ENCODE peak calls at places on chromosomes 4 and X, in five cellular contexts. One of them, this sample, is unnamed.

GRCh38 chrX:120334137-120334536 is 22.9 kb upstream of the TMEM255A start:
- DNase-seq in neural crest cell: no peak
- DNase-seq in upper lobe of left lung: no peak
- DNase-seq in left lung: no peak
- DNase-seq in tibial nerve: no peak
- DNase-seq in this sample: no peak

GRCh38 chr4:146333187-146333894 is 119.0 kb downstream of the REELD1 start:
- DNase-seq in neural crest cell: no peak
- DNase-seq in upper lobe of left lung: no peak
- DNase-seq in left lung: no peak
- DNase-seq in tibial nerve: no peak
- DNase-seq in this sample: no peak

GRCh38 chrX:1178580-1179057 is 33.8 kb downstream of the CRLF2 start:
- DNase-seq in neural crest cell: no peak
- DNase-seq in upper lobe of left lung: no peak
- DNase-seq in left lung: no peak
- DNase-seq in tibial nerve: no peak
- DNase-seq in this sample: no peak

GRCh38 chrX:132564026-132564425 is 75.2 kb upstream of the MBNL3 start:
- DNase-seq in neural crest cell: no peak
- DNase-seq in upper lobe of left lung: no peak
- DNase-seq in left lung: no peak
- DNase-seq in tibial nerve: no peak
- DNase-seq in this sample: no peak

GRCh38 chr4:123750044-123750443 is 353.4 kb downstream of the SPRY1 start:
- DNase-seq in neural crest cell: no peak
- DNase-seq in upper lobe of left lung: no peak
- DNase-seq in left lung: no peak
- DNase-seq in tibial nerve: no peak
- DNase-seq in this sample: no peak

GRCh38 chrX:19805054-19805690 is 82.2 kb downstream of the SH3KBP1 start:
- DNase-seq in neural crest cell: no peak
- DNase-seq in upper lobe of left lung: no peak
- DNase-seq in left lung: no peak
- DNase-seq in tibial nerve: no peak
- DNase-seq in this sample: no peak

GRCh38 chr4:39576268-39576667 is 49.0 kb upstream of the UGDH start:
- DNase-seq in neural crest cell: no peak
- DNase-seq in upper lobe of left lung: no peak
- DNase-seq in left lung: no peak
- DNase-seq in tibial nerve: no peak
- DNase-seq in this sample: no peak

GRCh38 chrX:31213941-31214340 is 142.1 kb upstream of the FTHL17 start:
- DNase-seq in neural crest cell: no peak
- DNase-seq in upper lobe of left lung: no peak
- DNase-seq in left lung: no peak
- DNase-seq in tibial nerve: no peak
- DNase-seq in this sample: no peak

GRCh38 chr4:166838975-166839614 is 395.2 kb downstream of the SPOCK3 start:
- DNase-seq in neural crest cell: no peak
- DNase-seq in upper lobe of left lung: no peak
- DNase-seq in left lung: no peak
- DNase-seq in tibial nerve: no peak
- DNase-seq in this sample: no peak

GRCh38 chr4:122826596-122827257 is at the start of gene FGF2:
- DNase-seq in neural crest cell: peak; percentile 59
- DNase-seq in upper lobe of left lung: peak; percentile 26
- DNase-seq in left lung: peak; percentile 84
- DNase-seq in tibial nerve: peak; percentile 54
- DNase-seq in this sample: peak; percentile 94

GRCh38 chr4:168540865-168541607 is 44.2 kb downstream of the PALLD start:
- DNase-seq in neural crest cell: no peak
- DNase-seq in upper lobe of left lung: no peak
- DNase-seq in left lung: no peak
- DNase-seq in tibial nerve: no peak
- DNase-seq in this sample: no peak

GRCh38 chr4:183841001-183841400 is 64.1 kb upstream of the STOX2 start:
- DNase-seq in neural crest cell: no peak
- DNase-seq in upper lobe of left lung: no peak
- DNase-seq in left lung: no peak
- DNase-seq in tibial nerve: no peak
- DNase-seq in this sample: no peak

GRCh38 chr4:184668096-184668495 is 18.6 kb downstream of the PRIMPOL start:
- DNase-seq in neural crest cell: no peak
- DNase-seq in upper lobe of left lung: no peak
- DNase-seq in left lung: no peak
- DNase-seq in tibial nerve: no peak
- DNase-seq in this sample: no peak

GRCh38 chr4:122576261-122577188 is 44.3 kb downstream of the IL21 start:
- DNase-seq in neural crest cell: peak; percentile 10
- DNase-seq in upper lobe of left lung: no peak
- DNase-seq in left lung: no peak
- DNase-seq in tibial nerve: no peak
- DNase-seq in this sample: no peak

GRCh38 chrX:16836371-16836770 is 33.8 kb downstream of the RBBP7 start:
- DNase-seq in neural crest cell: peak; percentile 46
- DNase-seq in upper lobe of left lung: peak; percentile 26
- DNase-seq in left lung: no peak
- DNase-seq in tibial nerve: no peak
- DNase-seq in this sample: no peak
- TF ChIP-seq CTCF in neural crest cell: peak; percentile 65
- TF ChIP-seq CTCF in upper lobe of left lung: peak; percentile 23
- TF ChIP-seq CTCF in left lung: no peak
- TF ChIP-seq CTCF in tibial nerve: peak; percentile 25
- TF ChIP-seq CTCF in this sample: peak; percentile 69

DNA sequence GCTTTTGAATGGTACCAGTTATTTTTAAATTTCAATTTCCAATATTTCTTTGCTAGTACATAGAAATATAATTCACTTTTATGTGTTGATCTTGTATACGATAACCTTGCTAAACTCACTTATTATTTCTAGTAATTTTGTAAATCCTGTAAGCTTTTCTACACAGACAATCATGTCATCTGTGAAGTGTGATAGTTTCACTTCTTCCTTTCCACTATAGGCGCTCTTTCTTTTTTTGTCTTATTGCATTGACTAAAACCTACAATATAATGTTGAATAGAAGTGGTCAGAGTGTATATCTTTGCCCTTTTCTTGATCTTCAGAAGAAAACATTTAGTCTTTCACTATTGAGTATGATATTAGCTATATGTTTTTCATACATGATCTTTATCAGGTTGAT is 76.6 kb downstream of the ZNF182 start:
- DNase-seq in neural crest cell: no peak
- DNase-seq in upper lobe of left lung: no peak
- DNase-seq in left lung: no peak
- DNase-seq in tibial nerve: no peak
- DNase-seq in this sample: no peak
- TF ChIP-seq CTCF in neural crest cell: no peak
- TF ChIP-seq CTCF in upper lobe of left lung: no peak
- TF ChIP-seq CTCF in left lung: no peak
- TF ChIP-seq CTCF in tibial nerve: no peak
- TF ChIP-seq CTCF in this sample: no peak

DNA sequence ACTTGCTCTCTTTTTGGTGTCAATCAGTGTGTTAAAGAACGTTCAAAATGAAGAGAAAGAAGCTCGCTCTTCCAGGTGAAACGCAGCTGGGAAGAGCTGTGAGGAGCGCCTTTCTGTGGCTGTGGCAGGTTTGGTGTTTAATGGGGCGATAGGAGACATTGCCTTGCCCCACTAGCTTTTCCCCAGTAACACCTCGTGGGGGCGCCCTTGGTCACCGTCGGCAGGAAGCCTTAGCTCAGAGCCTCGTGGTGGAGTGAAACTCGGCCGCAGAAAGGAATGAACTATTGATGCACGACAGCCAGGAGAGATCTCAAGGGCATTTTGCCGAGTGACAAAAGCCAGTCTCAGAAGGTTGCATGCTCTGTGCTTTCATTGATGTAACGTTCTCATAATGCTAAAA is 65.1 kb downstream of the GPR143 start:
- DNase-seq in neural crest cell: no peak
- DNase-seq in upper lobe of left lung: no peak
- DNase-seq in left lung: no peak
- DNase-seq in tibial nerve: no peak
- DNase-seq in this sample: peak; percentile 57
- TF ChIP-seq CTCF in neural crest cell: no peak
- TF ChIP-seq CTCF in upper lobe of left lung: no peak
- TF ChIP-seq CTCF in left lung: no peak
- TF ChIP-seq CTCF in tibial nerve: no peak
- TF ChIP-seq CTCF in this sample: no peak

GRCh38 chrX:115373308-115373707 is 83.8 kb downstream of the LUZP4 start:
- DNase-seq in neural crest cell: peak; percentile 47
- DNase-seq in upper lobe of left lung: no peak
- DNase-seq in left lung: no peak
- DNase-seq in tibial nerve: no peak
- DNase-seq in this sample: no peak

DNA sequence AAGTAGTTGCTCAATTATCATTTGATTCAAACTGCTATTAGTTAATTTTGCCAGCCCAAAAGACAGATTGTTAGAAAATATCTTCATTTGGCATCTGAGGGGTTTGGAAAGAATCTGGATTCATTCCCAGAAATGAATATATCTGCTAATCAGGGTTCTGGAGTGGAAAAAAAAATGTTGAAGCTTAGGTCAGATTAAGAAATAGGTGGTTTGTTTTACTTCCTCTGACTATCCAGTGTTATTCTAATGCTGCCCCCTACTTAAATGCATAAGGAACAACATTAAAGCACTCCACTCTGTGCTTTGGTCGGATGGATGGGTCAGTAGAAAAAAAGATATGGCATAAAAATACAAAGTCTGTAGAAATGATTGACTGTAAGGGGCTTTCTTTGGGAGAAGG is 89.0 kb downstream of the LUZP4 start:
- DNase-seq in neural crest cell: no peak
- DNase-seq in upper lobe of left lung: no peak
- DNase-seq in left lung: no peak
- DNase-seq in tibial nerve: no peak
- DNase-seq in this sample: no peak
- TF ChIP-seq CTCF in neural crest cell: no peak
- TF ChIP-seq CTCF in upper lobe of left lung: no peak
- TF ChIP-seq CTCF in left lung: no peak
- TF ChIP-seq CTCF in tibial nerve: no peak
- TF ChIP-seq CTCF in this sample: peak; percentile 65

GRCh38 chrX:17809273-17809672 is 51.8 kb downstream of the RAI2 start:
- DNase-seq in neural crest cell: no peak
- DNase-seq in upper lobe of left lung: no peak
- DNase-seq in left lung: no peak
- DNase-seq in tibial nerve: no peak
- DNase-seq in this sample: no peak

GRCh38 chrX:17801431-17801830 is 59.7 kb downstream of the RAI2 start:
- DNase-seq in neural crest cell: no peak
- DNase-seq in upper lobe of left lung: no peak
- DNase-seq in left lung: no peak
- DNase-seq in tibial nerve: no peak
- DNase-seq in this sample: no peak

GRCh38 chrX:17802756-17803155 is 58.3 kb downstream of the RAI2 start:
- DNase-seq in neural crest cell: peak; percentile 16
- DNase-seq in upper lobe of left lung: no peak
- DNase-seq in left lung: no peak
- DNase-seq in tibial nerve: no peak
- DNase-seq in this sample: no peak

GRCh38 chrX:17803449-17803848 is 57.6 kb downstream of the RAI2 start:
- DNase-seq in neural crest cell: no peak
- DNase-seq in upper lobe of left lung: no peak
- DNase-seq in left lung: no peak
- DNase-seq in tibial nerve: no peak
- DNase-seq in this sample: no peak

DNA sequence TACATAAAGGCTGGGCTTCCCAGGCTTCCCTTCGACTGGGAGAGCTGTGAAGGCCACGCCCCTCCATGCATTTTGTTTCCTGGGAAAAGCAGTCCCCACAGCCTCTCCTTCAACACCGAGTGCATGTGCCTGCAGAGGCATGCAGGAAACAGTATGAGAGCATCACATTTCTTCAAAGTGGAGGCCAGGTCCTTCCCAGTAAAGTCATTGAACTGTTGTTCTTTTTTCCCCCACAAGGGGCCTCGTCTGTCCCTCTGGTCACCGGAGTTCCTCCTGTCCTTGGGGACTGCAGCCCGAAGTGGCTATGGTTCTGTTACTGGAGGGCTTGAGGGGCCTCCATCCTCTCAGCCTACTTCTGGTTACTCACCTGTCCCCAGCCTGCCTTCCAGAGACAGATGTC is 56.0 kb downstream of the RAI2 start:
- DNase-seq in neural crest cell: no peak
- DNase-seq in upper lobe of left lung: no peak
- DNase-seq in left lung: no peak
- DNase-seq in tibial nerve: no peak
- DNase-seq in this sample: no peak
- TF ChIP-seq CTCF in neural crest cell: peak; percentile 33
- TF ChIP-seq CTCF in upper lobe of left lung: no peak
- TF ChIP-seq CTCF in left lung: no peak
- TF ChIP-seq CTCF in tibial nerve: no peak
- TF ChIP-seq CTCF in this sample: peak; percentile 27

GRCh38 chrX:107775000-107775733 is 420 bp downstream of the TSC22D3 start:
- DNase-seq in neural crest cell: no peak
- DNase-seq in upper lobe of left lung: no peak
- DNase-seq in left lung: no peak
- DNase-seq in tibial nerve: no peak
- DNase-seq in this sample: no peak
- TF ChIP-seq CTCF in neural crest cell: peak; percentile 6
- TF ChIP-seq CTCF in upper lobe of left lung: no peak
- TF ChIP-seq CTCF in left lung: no peak
- TF ChIP-seq CTCF in tibial nerve: no peak
- TF ChIP-seq CTCF in this sample: peak; percentile 60

GRCh38 chrX:139196890-139197289 is 333.6 kb upstream of the F9 start:
- DNase-seq in neural crest cell: no peak
- DNase-seq in upper lobe of left lung: no peak
- DNase-seq in left lung: no peak
- DNase-seq in tibial nerve: no peak
- DNase-seq in this sample: no peak
- TF ChIP-seq CTCF in neural crest cell: peak; percentile 22
- TF ChIP-seq CTCF in upper lobe of left lung: no peak
- TF ChIP-seq CTCF in left lung: no peak
- TF ChIP-seq CTCF in tibial nerve: no peak
- TF ChIP-seq CTCF in this sample: no peak

DNA sequence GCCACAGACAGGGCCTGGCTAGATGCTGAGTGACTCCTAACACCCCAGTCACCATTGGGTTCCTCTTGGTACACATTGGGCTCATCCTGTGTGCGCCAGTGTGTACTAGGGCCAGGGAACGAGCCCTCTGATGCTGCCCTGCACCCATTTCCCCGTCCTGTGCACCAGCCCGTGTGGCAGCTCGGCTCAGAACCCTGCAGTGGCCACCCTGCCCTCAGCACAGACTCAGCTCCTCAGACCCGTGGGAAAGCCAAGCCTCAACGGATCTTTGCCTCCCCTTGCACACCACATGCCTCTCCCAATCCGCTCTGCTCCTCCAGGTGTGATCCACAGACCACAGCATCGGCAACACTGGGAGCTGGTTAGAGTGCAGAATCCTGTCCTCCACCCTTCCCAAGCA is 38.6 kb downstream of the EVC start:
- DNase-seq in neural crest cell: no peak
- DNase-seq in upper lobe of left lung: no peak
- DNase-seq in left lung: peak; percentile 51
- DNase-seq in tibial nerve: no peak
- DNase-seq in this sample: no peak
- TF ChIP-seq CTCF in neural crest cell: no peak
- TF ChIP-seq CTCF in upper lobe of left lung: no peak
- TF ChIP-seq CTCF in left lung: no peak
- TF ChIP-seq CTCF in tibial nerve: no peak
- TF ChIP-seq CTCF in this sample: no peak

GRCh38 chrX:109384569-109385174 is 97.2 kb downstream of the GUCY2F start:
- DNase-seq in neural crest cell: peak; percentile 32
- DNase-seq in upper lobe of left lung: no peak
- DNase-seq in left lung: no peak
- DNase-seq in tibial nerve: no peak
- DNase-seq in this sample: no peak
- TF ChIP-seq CTCF in neural crest cell: peak; percentile 87
- TF ChIP-seq CTCF in upper lobe of left lung: peak; percentile 25
- TF ChIP-seq CTCF in left lung: peak; percentile 31
- TF ChIP-seq CTCF in tibial nerve: peak; percentile 33
- TF ChIP-seq CTCF in this sample: peak; percentile 96

GRCh38 chr4:127188847-127189246 is 443.9 kb upstream of the INTU start:
- DNase-seq in neural crest cell: no peak
- DNase-seq in upper lobe of left lung: no peak
- DNase-seq in left lung: no peak
- DNase-seq in tibial nerve: no peak
- DNase-seq in this sample: no peak
- TF ChIP-seq CTCF in neural crest cell: no peak
- TF ChIP-seq CTCF in upper lobe of left lung: no peak
- TF ChIP-seq CTCF in left lung: no peak
- TF ChIP-seq CTCF in tibial nerve: no peak
- TF ChIP-seq CTCF in this sample: peak; percentile 75

This sample was measured in chondrocyte.